ENCODE peak calls at places on chromosomes 1 and 21, in eight cellular contexts. E, X, A, Z, G, U, F and M are unnamed samples. For H3K4me1, the result is how much of the 10 kb centered on the place peaks cover.

GRCh38 chr1:14880456-14881316 is 272.9 kb upstream of the TMEM51 start:
- DNase-seq in E (no peak), X (no peak), A (no peak), Z (no peak), G (peak), U (no peak), F (peak), M (peak)

GRCh38 chr1:30196457-30196856 is 526.9 kb downstream of the MATN1 start:
- DNase-seq in E (no peak), X (no peak), A (no peak), Z (no peak), G (peak), U (no peak), F (no peak), M (no peak)

GRCh38 chr1:195733826-195734225 is 874.4 kb downstream of the KCNT2 start:
- DNase-seq in E (peak), X (peak), A (no peak), Z (no peak), G (no peak), U (peak), F (no peak), M (no peak)

GRCh38 chr1:151371744-151372410 is 628 bp downstream of the SELENBP1 start:
- DNase-seq in E (peak), X (peak), A (peak), Z (peak), G (no peak), U (no peak), F (peak), M (peak)

GRCh38 chr21:45982256-45982757 is 737 bp downstream of the COL6A1 start:
- DNase-seq in E (peak), X (no peak), A (peak), Z (peak), G (peak), U (no peak), F (no peak), M (no peak)

GRCh38 chr1:96962807-96963206 is 241.2 kb downstream of the PTBP2 start:
- DNase-seq in E (no peak), X (no peak), A (no peak), Z (no peak), G (no peak), U (no peak), F (peak), M (no peak)

GRCh38 chr1:180581635-180582039 is 22.9 kb downstream of the OVAAL start:
- DNase-seq in E (no peak), X (no peak), A (no peak), Z (no peak), G (no peak), U (no peak), F (no peak), M (no peak)

GRCh38 chr21:21183092-21183491 is 184.9 kb downstream of the NCAM2 start:
- DNase-seq in E (no peak), X (no peak), A (no peak), Z (no peak), G (no peak), U (no peak), F (no peak), M (no peak)

GRCh38 chr1:107689157-107689556 is 275.8 kb downstream of the VAV3 start:
- DNase-seq in E (no peak), X (no peak), A (peak), Z (no peak), G (no peak), U (no peak), F (no peak), M (peak)

GRCh38 chr1:38790422-38791212 is 69.0 kb downstream of the RRAGC start:
- DNase-seq in E (no peak), X (no peak), A (no peak), Z (no peak), G (no peak), U (no peak), F (no peak), M (no peak)

GRCh38 chr1:229234870-229235472 is 35.9 kb upstream of the RAB4A start:
- DNase-seq in E (no peak), X (no peak), A (no peak), Z (no peak), G (no peak), U (no peak), F (no peak), M (no peak)

GRCh38 chr1:108704501-108704900 is 8.2 kb upstream of the FNDC7 start:
- DNase-seq in E (no peak), X (no peak), A (no peak), Z (no peak), G (no peak), U (no peak), F (no peak), M (no peak)

GRCh38 chr1:205701891-205702290 is 21.6 kb upstream of the SLC45A3 start:
- DNase-seq in E (no peak), X (no peak), A (no peak), Z (no peak), G (no peak), U (no peak), F (no peak), M (no peak)

GRCh38 chr1:196649990-196650389 is 1.9 kb upstream of the CFH start:
- DNase-seq in E (no peak), X (peak), A (no peak), Z (no peak), G (no peak), U (no peak), F (no peak), M (no peak)

GRCh38 chr1:71464016-71464415 is 383.2 kb upstream of the ZRANB2 start:
- DNase-seq in E (no peak), X (no peak), A (no peak), Z (no peak), G (no peak), U (no peak), F (no peak), M (no peak)

GRCh38 chr1:36154765-36155559 is 998 bp upstream of the MAP7D1 start:
- DNase-seq in E (peak), X (no peak), A (no peak), Z (peak), G (no peak), U (no peak), F (no peak), M (no peak)

DNA sequence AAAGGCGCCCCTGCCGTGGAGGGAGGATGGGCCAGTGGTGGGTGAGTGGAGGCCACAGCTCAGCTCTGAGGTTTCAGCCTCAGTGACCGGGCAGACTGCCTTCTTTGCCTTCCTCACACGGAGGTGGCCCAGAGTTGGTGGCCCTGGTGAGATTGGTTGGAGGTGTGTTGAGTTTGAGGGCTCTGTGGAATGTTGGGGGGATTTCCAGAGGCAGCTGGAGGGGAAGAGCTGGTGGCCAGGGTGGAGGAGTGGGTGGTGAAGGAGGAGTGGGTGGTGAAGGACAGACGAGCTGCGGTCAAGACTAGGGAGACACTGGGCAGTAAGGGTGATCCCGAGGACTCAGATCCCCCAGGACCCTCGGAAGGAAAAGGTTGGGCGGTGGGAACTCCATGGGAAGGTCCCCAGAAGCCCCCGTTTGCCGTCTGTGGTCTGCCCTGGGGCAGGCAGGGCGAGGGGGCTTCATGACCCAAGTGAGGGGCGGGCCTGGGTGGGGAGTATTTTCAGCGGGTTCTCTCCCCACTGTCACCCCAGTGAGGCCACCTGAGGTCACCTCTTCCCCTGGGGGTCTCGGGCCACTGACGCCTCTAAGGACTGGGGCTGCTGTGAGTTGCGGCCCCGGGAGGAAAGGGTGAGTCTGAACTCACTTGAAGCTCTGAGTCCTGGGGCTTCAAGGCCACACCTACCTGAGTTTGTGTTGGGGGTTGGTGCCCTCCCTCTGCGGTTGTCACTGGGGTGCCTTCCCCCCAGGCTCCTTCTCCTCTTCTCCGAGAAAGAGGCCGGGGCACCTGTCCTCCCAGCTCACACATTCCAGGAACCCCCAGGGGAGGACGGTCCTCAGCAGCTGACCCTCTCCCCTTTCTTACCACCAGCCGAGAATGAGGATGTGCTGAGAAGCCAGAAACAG is 22.7 kb upstream of the PIK3CD start:
- DNase-seq in E (no peak), X (no peak), A (no peak), Z (no peak), G (no peak), U (no peak), F (peak), M (no peak)
- H3K4me1 ChIP-seq in E (under half), X (under half), A (under half), Z (under half), G (under half), U (under half), F (under half), M (under half)

GRCh38 chr21:16534408-16535099 is 804.8 kb downstream of the USP25 start:
- DNase-seq in E (peak), X (no peak), A (peak), Z (peak), G (peak), U (no peak), F (peak), M (peak)
- TF ChIP-seq POLR2AphosphoS5 in E (no peak), X (no peak), A (peak), Z (no peak), G (no peak), U (no peak), F (no peak), M (no peak)

GRCh38 chr1:1972976-1973715 is 30.4 kb downstream of the CFAP74 start:
- DNase-seq in E (no peak), X (no peak), A (no peak), Z (no peak), G (no peak), U (no peak), F (no peak), M (no peak)

GRCh38 chr1:1974834-1975233 is 28.8 kb downstream of the CFAP74 start:
- DNase-seq in E (no peak), X (peak), A (no peak), Z (no peak), G (no peak), U (no peak), F (no peak), M (no peak)

GRCh38 chr1:1976031-1976430 is 27.6 kb downstream of the CFAP74 start:
- DNase-seq in E (no peak), X (no peak), A (no peak), Z (no peak), G (no peak), U (no peak), F (no peak), M (no peak)

GRCh38 chr1:1973716-1974642 is 29.6 kb downstream of the CFAP74 start:
- DNase-seq in E (no peak), X (peak), A (no peak), Z (no peak), G (no peak), U (no peak), F (no peak), M (no peak)

DNA sequence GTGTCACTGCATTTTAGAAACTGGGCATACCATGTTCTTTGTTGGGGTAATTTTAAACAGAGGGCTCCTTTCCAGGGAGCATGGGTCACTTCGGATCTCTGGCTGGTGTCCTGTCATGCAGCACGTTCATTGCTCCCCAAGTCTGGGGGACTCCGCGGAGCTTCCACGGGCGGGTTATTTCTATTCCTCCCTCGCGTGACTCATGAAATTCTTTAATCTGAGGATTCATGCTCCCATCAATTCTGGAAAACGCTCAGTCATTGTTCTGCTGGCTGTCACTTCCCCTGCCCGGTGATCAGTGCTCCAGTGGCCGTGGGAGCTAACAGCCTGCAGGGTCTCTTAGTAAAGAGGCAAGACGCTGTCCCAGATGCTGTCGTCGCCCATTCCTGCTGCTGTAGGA is 28.1 kb downstream of the CFAP74 start:
- DNase-seq in E (no peak), X (no peak), A (no peak), Z (no peak), G (no peak), U (no peak), F (no peak), M (no peak)
- TF ChIP-seq EP300 in E (no peak), X (no peak), A (no peak), Z (no peak), G (no peak), U (no peak), F (no peak), M (no peak)

DNA sequence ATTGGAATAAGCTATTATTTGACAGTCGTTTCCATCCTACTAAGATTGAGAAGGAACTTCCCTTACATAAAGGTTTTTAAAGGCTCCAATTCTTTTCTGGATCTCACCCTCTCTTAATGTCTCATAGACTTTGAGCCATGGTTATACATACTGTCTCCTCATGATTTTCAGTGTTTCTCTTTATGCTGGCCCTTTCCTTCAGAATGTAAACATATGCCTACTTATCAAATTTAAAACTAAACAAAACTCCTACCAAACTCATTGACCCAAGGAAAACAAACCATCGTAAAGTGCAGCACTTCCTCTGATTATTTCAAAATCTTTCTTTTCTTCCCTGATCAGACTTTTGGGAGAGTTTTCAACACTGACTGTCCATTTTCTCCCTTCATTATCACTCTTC is 163.4 kb upstream of the DPYD start:
- DNase-seq in E (no peak), X (no peak), A (no peak), Z (no peak), G (no peak), U (no peak), F (no peak), M (no peak)
- H3K4me1 ChIP-seq in E (under half), X (under half), A (under half), Z (under half), G (under half), U (under half), F (under half), M (under half)